ENCODE peak calls at places on chromosomes 6 and 20, in seven cellular contexts. V is cardiac fibroblast, T is occipital lobe, L is ureter, Y is RWPE1, M is choroid plexus epithelial cell, D is NAMALWA. O is an unnamed sample.
A peak's percentile ranks its signal among the peaks of the same experiment; 100 is the strongest.

GRCh38 chr6:151763938-151764680 is 43.4 kb upstream of the ESR1 start:
- DNase-seq in V (peak; percentile 96), T (peak; percentile 68), L (peak; percentile 90), Y (peak; percentile 96), M (peak; percentile 91), D (peak; percentile 58), O (peak; percentile 90)

GRCh38 chr20:33846291-33846916 is 35.3 kb downstream of the CHMP4B start:
- DNase-seq in V (peak; percentile 56), T (no peak), L (no peak), Y (no peak), M (peak; percentile 94), D (no peak), O (peak; percentile 23)

GRCh38 chr20:5127204-5127858 is 523 bp downstream of the CDS2 start:
- DNase-seq in V (peak; percentile 54), T (no peak), L (peak; percentile 69), Y (peak; percentile 42), M (peak; percentile 51), D (peak; percentile 94), O (no peak)

GRCh38 chr6:169213814-169214520 is 39.7 kb downstream of the THBS2 start:
- DNase-seq in V (no peak), T (no peak), L (no peak), Y (no peak), M (no peak), D (no peak), O (no peak)

GRCh38 chr6:12175626-12176025 is 114.5 kb upstream of the EDN1 start:
- DNase-seq in V (no peak), T (no peak), L (no peak), Y (no peak), M (no peak), D (no peak), O (no peak)

GRCh38 chr6:94270040-94270689 is 850.8 kb upstream of the EPHA7 start:
- DNase-seq in V (no peak), T (no peak), L (no peak), Y (no peak), M (no peak), D (no peak), O (no peak)

GRCh38 chr20:50921055-50921454 is 10.2 kb downstream of the ADNP start:
- DNase-seq in V (peak; percentile 59), T (no peak), L (no peak), Y (peak; percentile 51), M (peak; percentile 48), D (peak; percentile 61), O (peak; percentile 27)

GRCh38 chr6:73579389-73579788 is 58.6 kb upstream of the EEF1A1 start:
- DNase-seq in V (no peak), T (no peak), L (no peak), Y (no peak), M (no peak), D (no peak), O (no peak)

O was measured in stromal cell of bone marrow.